ENCODE peak calls at places on chromosomes 7 and 10, in seven cellular contexts. U is left lung; S is Panc1; P is CD4-positive, alpha-beta memory T cell; R is GM23248; G is tibial nerve; W is spleen. H is an unnamed sample. For H3K4me1 and H3K27me3, the result is how much of the 10 kb centered on the place peaks cover.

GRCh38 chr7:86411804-86412203 is 231.9 kb upstream of the GRM3 start:
- DNase-seq in R (no peak), U (no peak), W (no peak), S (no peak), P (no peak), G (no peak), H (no peak)

GRCh38 chr10:89805599-89806013 is 104.2 kb downstream of the KIF20B start:
- DNase-seq in W (no peak), G (no peak), S (no peak), U (no peak), R (no peak), P (no peak), H (no peak)

GRCh38 chr7:55120501-55121198 is 101.8 kb downstream of the EGFR start:
- DNase-seq in U (no peak), W (no peak), P (no peak), G (no peak), S (no peak), R (peak), H (no peak)

GRCh38 chr10:77073066-77073960 is 564.3 kb downstream of the KCNMA1 start:
- DNase-seq in U (peak), S (no peak), W (no peak), R (peak), G (peak), P (no peak), H (no peak)

GRCh38 chr10:43667317-43667731 is 18.6 kb upstream of the ZNF32 start:
- DNase-seq in R (peak), U (no peak), P (no peak), G (no peak), W (no peak), S (no peak), H (no peak)

GRCh38 chr10:3852147-3852904 is 67.3 kb upstream of the KLF6 start:
- DNase-seq in R (peak), U (peak), W (peak), G (peak), S (peak), P (peak), H (peak)

GRCh38 chr10:63707254-63707910 is 186.2 kb downstream of the REEP3 start:
- DNase-seq in P (no peak), S (peak), R (peak), G (no peak), W (no peak), U (no peak), H (no peak)

GRCh38 chr10:124725791-124726190 is 18.4 kb downstream of the FAM53B start:
- DNase-seq in R (no peak), U (peak), S (no peak), G (no peak), W (peak), P (no peak), H (no peak)

GRCh38 chr7:35035511-35035921 is 1.8 kb downstream of the DPY19L1 start:
- DNase-seq in W (no peak), P (peak), R (peak), G (no peak), S (peak), U (peak), H (no peak)

GRCh38 chr7:86846494-86847190 is 202.9 kb downstream of the GRM3 start:
- DNase-seq in R (no peak), U (peak), W (no peak), P (no peak), G (no peak), S (no peak), H (no peak)

GRCh38 chr10:130687566-130687965 is 551.4 kb downstream of the GLRX3 start:
- DNase-seq in S (no peak), W (no peak), R (no peak), G (no peak), U (no peak), P (no peak), H (no peak)

GRCh38 chr10:132670546-132670945 is 115.4 kb downstream of the NKX6-2 start:
- DNase-seq in G (no peak), S (no peak), P (no peak), R (no peak), U (peak), W (no peak), H (no peak)

GRCh38 chr10:90937645-90938258 is 16.9 kb upstream of the ANKRD1 start:
- DNase-seq in P (no peak), U (no peak), W (no peak), R (no peak), S (no peak), G (no peak), H (no peak)

GRCh38 chr7:1954366-1955004 is 278.3 kb downstream of the MAD1L1 start:
- DNase-seq in R (peak), W (peak), U (no peak), P (no peak), G (no peak), S (no peak), H (no peak)

GRCh38 chr7:98528079-98528478 is 89.0 kb upstream of the NPTX2 start:
- DNase-seq in W (peak), R (no peak), S (no peak), G (no peak), U (no peak), P (no peak), H (no peak)

GRCh38 chr7:38840736-38841460 is 68.1 kb downstream of the VPS41 start:
- DNase-seq in U (no peak), R (peak), P (no peak), W (no peak), G (no peak), S (no peak), H (no peak)

GRCh38 chr7:47449810-47450586 is 131.9 kb downstream of the TNS3 start:
- DNase-seq in W (no peak), S (no peak), G (no peak), P (no peak), R (peak), U (no peak), H (no peak)

GRCh38 chr10:76328348-76328747 is 896.9 kb downstream of the LRMDA start:
- DNase-seq in S (no peak), U (no peak), R (no peak), P (no peak), G (no peak), W (no peak), H (no peak)

GRCh38 chr7:130845581-130846085 is 111.6 kb upstream of the KLF14 start:
- DNase-seq in W (no peak), P (no peak), R (peak), S (no peak), U (no peak), G (no peak), H (no peak)

GRCh38 chr7:41711283-41712064 is 8.6 kb upstream of the INHBA start:
- DNase-seq in W (no peak), R (peak), P (no peak), G (no peak), S (no peak), U (no peak), H (no peak)

GRCh38 chr7:113113912-113114311 is 4.4 kb downstream of the SMIM30 start:
- DNase-seq in G (no peak), U (no peak), R (peak), S (no peak), P (no peak), W (no peak), H (no peak)

GRCh38 chr7:676972-677385 is 49.5 kb upstream of the DNAAF5 start:
- DNase-seq in R (no peak), S (no peak), W (peak), G (no peak), U (no peak), P (no peak), H (peak)

GRCh38 chr10:64196638-64197315 is 675.6 kb downstream of the REEP3 start:
- DNase-seq in P (no peak), U (no peak), R (no peak), W (peak), S (no peak), G (no peak), H (no peak)

GRCh38 chr7:84248267-84248666 is 53.7 kb upstream of the SEMA3A start:
- DNase-seq in G (no peak), U (no peak), W (no peak), R (no peak), S (no peak), P (no peak), H (no peak)

GRCh38 chr7:104794154-104794553 is 219.9 kb upstream of the KMT2E start:
- DNase-seq in W (no peak), R (no peak), S (no peak), U (no peak), P (no peak), G (no peak), H (no peak)

GRCh38 chr7:159218216-159219006 is 73.7 kb upstream of the VIPR2 start:
- DNase-seq in U (no peak), W (no peak), P (no peak), R (no peak), G (no peak), S (no peak), H (no peak)

GRCh38 chr10:131778842-131779241 is 122.0 kb upstream of the PPP2R2D start:
- DNase-seq in S (no peak), G (no peak), U (no peak), W (no peak), P (no peak), R (no peak), H (no peak)

GRCh38 chr7:146874722-146875121 is 758.1 kb downstream of the CNTNAP2 start:
- DNase-seq in U (no peak), R (no peak), S (no peak), G (no peak), W (no peak), P (no peak), H (no peak)

GRCh38 chr7:120170384-120170783 is 102.6 kb upstream of the KCND2 start:
- DNase-seq in U (no peak), S (no peak), P (no peak), G (no peak), R (peak), W (no peak), H (no peak)

GRCh38 chr7:2729893-2730716 is 42.1 kb downstream of the AMZ1 start:
- DNase-seq in P (no peak), G (no peak), R (no peak), U (peak), S (no peak), W (peak), H (no peak)

GRCh38 chr10:126521354-126521753 is 133.1 kb upstream of the ADAM12 start:
- DNase-seq in S (peak), G (no peak), W (no peak), R (peak), U (no peak), P (no peak), H (no peak)

GRCh38 chr10:10270071-10270470 is 747.6 kb upstream of the CELF2 start:
- DNase-seq in P (no peak), U (no peak), R (peak), S (no peak), G (no peak), W (no peak), H (no peak)

GRCh38 chr7:141430426-141431142 is 120.6 kb upstream of the AGK start:
- DNase-seq in R (no peak), G (no peak), W (no peak), U (no peak), P (no peak), S (no peak), H (no peak)

GRCh38 chr10:73871915-73872710 is 2.2 kb downstream of the CAMK2G start:
- DNase-seq in P (no peak), G (no peak), S (no peak), R (peak), W (no peak), U (no peak), H (no peak)
- H3K4me1 ChIP-seq in P (half or more), G (under half), S (under half), R (under half), W (half or more), U (half or more), H (under half)

DNA sequence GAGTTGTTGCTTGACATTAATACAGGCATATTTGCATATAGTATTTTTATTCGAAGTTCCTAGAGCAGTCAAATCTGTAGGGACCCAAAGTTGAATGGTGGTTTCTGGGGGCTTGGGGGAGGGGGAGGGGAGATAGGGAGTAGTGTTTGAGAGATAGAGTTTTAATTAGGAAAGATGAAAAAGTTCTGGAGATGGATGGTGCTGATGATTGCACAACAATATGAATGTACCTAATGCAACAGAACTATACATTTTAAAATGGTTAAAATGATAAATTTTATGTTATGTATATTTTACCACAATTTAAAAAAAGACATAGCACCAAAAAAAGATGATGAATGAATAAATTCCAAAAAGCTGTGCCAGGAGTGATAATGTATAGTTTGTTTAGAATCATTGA is 41.8 kb downstream of the STK31 start:
- DNase-seq in P (no peak), W (no peak), U (no peak), G (no peak), S (no peak), R (no peak), H (no peak)
- H3K27me3 ChIP-seq in P (under half), W (under half), U (under half), G (under half), S (under half), R (under half), H (under half)

GRCh38 chr10:110535958-110536891 is 31.3 kb upstream of the SMC3 start:
- DNase-seq in P (peak), W (peak), R (peak), S (no peak), U (peak), G (no peak), H (no peak)
- H3K4me3 ChIP-seq in P (no peak), W (no peak), R (peak), S (no peak), U (no peak), G (no peak), H (no peak)

DNA sequence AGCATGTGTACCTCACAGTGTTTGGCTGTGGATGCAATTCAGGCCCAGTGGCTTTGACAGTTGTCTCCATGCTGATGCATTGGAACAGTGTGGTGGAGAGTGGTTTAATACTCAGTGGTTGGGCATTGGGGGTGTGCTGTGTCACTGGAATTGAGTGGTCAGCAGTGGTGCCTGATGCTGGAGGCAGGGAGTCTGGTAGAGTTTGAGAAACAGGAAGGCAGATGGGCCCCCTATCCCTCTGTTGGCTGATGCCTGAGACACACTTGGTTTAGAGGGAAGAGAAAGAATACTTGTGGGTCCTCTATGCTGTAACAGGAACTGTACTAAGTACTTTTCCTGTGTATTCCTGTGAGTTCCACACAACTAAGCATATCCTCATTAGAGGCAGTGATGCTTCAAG is 55.4 kb downstream of the EEPD1 start:
- DNase-seq in R (peak), P (no peak), U (no peak), G (no peak), W (no peak), S (no peak), H (no peak)
- H3K4me1 ChIP-seq in R (under half), P (under half), U (under half), G (under half), W (half or more), S (half or more), H (under half)